ENCODE peak calls at places on chromosomes 12 and 14, in seven cellular contexts. K is left ventricle myocardium inferior, J is IMR-90, E is upper lobe of left lung, P is cardiac fibroblast, T is AG10803, H is AG09309. S is an unnamed sample.

GRCh38 chr12:121124402-121125109 is 8.1 kb upstream of the P2RX7 start:
- DNase-seq in E (no peak), K (no peak), T (peak), J (peak), H (peak), P (peak), S (peak)

GRCh38 chr12:10641735-10642500 is 28.5 kb upstream of the MAGOHB start:
- DNase-seq in E (no peak), J (peak), K (no peak), T (peak), P (peak), H (no peak), S (no peak)

GRCh38 chr12:75699728-75700496 is 188.5 kb upstream of the KRR1 start:
- DNase-seq in E (no peak), J (peak), H (no peak), K (no peak), P (peak), T (no peak), S (no peak)

GRCh38 chr12:120224304-120225199 is 23.6 kb upstream of the RPLP0 start:
- DNase-seq in E (peak), T (no peak), P (no peak), K (peak), J (no peak), H (no peak), S (no peak)

GRCh38 chr14:101019974-101020710 is 116.6 kb upstream of the RTL1 start:
- DNase-seq in T (no peak), P (no peak), J (no peak), E (peak), K (peak), H (no peak), S (no peak)

GRCh38 chr14:41548666-41549065 is 58.0 kb upstream of the LRFN5 start:
- DNase-seq in E (no peak), K (no peak), H (no peak), P (no peak), T (no peak), J (peak), S (no peak)

GRCh38 chr14:68794130-68794855 is 1.4 kb upstream of the ZFP36L1 start:
- DNase-seq in J (peak), T (peak), P (peak), E (peak), K (peak), H (peak), S (peak)

GRCh38 chr12:2076728-2077127 is 23.9 kb downstream of the CACNA1C start:
- DNase-seq in K (no peak), H (no peak), T (no peak), P (no peak), J (no peak), E (no peak), S (no peak)

GRCh38 chr12:111455448-111456320 is 50.0 kb downstream of the SH2B3 start:
- DNase-seq in T (peak), J (peak), K (no peak), H (no peak), P (peak), E (no peak), S (no peak)

GRCh38 chr14:105212541-105213305 is 31.6 kb upstream of the NUDT14 start:
- DNase-seq in J (no peak), H (no peak), K (no peak), P (no peak), E (no peak), T (no peak), S (no peak)
- TF ChIP-seq CTCF in J (no peak), H (no peak), K (no peak), P (no peak), E (no peak), T (no peak), S (no peak)

DNA sequence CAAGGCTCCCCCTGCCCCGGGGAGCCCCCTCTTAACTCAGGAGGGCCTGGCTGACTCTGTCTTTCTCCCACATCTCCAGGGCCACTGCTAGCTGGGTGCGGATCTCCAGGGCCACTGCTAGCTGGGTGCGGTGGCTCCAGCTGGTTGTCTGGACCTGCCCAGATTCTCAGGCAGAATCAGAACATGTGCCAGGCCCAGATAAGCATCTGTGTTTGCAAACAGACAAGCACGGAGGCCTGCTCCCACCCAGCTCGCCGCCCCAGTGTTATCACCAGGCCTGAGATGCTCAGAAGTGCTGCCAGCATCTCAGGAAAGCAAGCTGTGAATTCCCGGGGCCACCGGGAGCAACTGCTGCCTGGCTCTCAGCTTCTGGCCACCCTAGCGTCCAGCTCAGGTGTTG is 98.4 kb upstream of the FZD10 start:
- DNase-seq in J (no peak), T (no peak), P (no peak), H (no peak), K (no peak), E (no peak), S (no peak)
- H3K4me3 ChIP-seq in J (no peak), T (no peak), P (no peak), H (no peak), K (no peak), E (no peak), S (no peak)

DNA sequence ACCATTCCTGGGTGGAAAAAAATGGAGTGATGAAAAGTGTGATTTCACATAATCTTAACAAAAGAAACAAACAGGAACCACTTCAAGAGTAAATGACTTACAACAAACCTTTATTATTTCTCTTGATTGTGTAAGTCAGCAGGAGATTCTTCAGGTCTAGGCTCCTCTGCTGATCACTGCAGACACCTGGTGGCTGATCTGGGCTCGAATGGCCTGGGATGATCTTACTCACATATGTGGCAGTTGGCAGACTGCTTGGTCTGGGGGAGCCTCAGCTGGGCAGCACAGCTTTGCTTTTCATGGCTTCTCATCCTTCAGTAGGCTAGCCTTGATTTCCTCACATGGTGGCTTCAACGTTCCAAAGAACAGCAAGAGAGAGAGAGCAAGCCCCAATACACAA is 215.4 kb upstream of the PRICKLE1 start:
- DNase-seq in J (no peak), K (no peak), T (no peak), E (no peak), P (no peak), H (no peak), S (no peak)
- TF ChIP-seq CTCF in J (no peak), K (no peak), T (no peak), E (no peak), P (no peak), H (no peak), S (no peak)

DNA sequence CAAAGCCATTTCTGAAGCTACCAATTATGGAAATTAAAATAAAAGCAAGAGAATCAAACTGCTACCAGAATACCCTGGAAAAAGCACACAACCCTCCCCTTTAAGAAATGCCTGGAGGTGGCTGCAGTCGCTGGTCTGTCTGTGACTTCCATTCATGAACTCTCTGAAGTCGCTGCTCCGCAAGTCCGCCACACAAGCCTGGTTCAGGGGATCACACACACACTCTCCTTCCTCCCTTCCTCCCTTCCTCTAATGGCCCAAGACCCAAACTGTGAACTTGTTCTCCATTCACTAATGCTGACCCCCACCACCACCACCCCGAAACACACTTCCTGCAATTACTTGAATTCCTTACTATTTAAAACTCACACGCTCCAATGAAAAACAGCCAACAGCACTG is 974 bp upstream of the LMO3 start:
- DNase-seq in J (no peak), K (no peak), H (no peak), T (no peak), E (no peak), P (no peak), S (no peak)
- H3K4me3 ChIP-seq in J (no peak), K (peak), H (no peak), T (peak), E (peak), P (peak), S (peak)